ENCODE peak calls at places on chromosomes 3 and 15, in ten cellular contexts. One of them, this sample, is unnamed.
A peak's percentile ranks its signal among the peaks of the same experiment; 100 is the strongest.

GRCh38 chr3:37347941-37348340 is 173.6 kb upstream of the LRRFIP2 start:
- DNase-seq in posterior vena cava: no peak
- DNase-seq in ELR: no peak
- DNase-seq in uterus: no peak
- DNase-seq in kidney: no peak
- DNase-seq in breast epithelium: no peak
- DNase-seq in lung: no peak
- DNase-seq in stimulated activated naive CD4-positive, alpha-beta T cell: no peak
- DNase-seq in NCI-H1092 treated with DMSO at 0.1 percent for 48 hours: no peak
- DNase-seq in HEK293T: no peak
- DNase-seq in this sample: no peak

GRCh38 chr3:129399895-129400357 is 28.5 kb downstream of the EFCAB12 start:
- DNase-seq in posterior vena cava: no peak
- DNase-seq in ELR: peak; percentile 48
- DNase-seq in uterus: no peak
- DNase-seq in kidney: peak; percentile 49
- DNase-seq in breast epithelium: no peak
- DNase-seq in lung: no peak
- DNase-seq in stimulated activated naive CD4-positive, alpha-beta T cell: no peak
- DNase-seq in NCI-H1092 treated with DMSO at 0.1 percent for 48 hours: no peak
- DNase-seq in HEK293T: no peak
- DNase-seq in this sample: no peak

GRCh38 chr3:127788436-127788835 is 33.9 kb downstream of the MGLL start:
- DNase-seq in posterior vena cava: peak; percentile 40
- DNase-seq in ELR: no peak
- DNase-seq in uterus: no peak
- DNase-seq in kidney: no peak
- DNase-seq in breast epithelium: no peak
- DNase-seq in lung: no peak
- DNase-seq in stimulated activated naive CD4-positive, alpha-beta T cell: no peak
- DNase-seq in NCI-H1092 treated with DMSO at 0.1 percent for 48 hours: no peak
- DNase-seq in HEK293T: no peak
- DNase-seq in this sample: peak; percentile 51

GRCh38 chr15:34841220-34841841 is 46.0 kb upstream of the ACTC1 start:
- DNase-seq in posterior vena cava: no peak
- DNase-seq in ELR: peak; percentile 46
- DNase-seq in uterus: no peak
- DNase-seq in kidney: no peak
- DNase-seq in breast epithelium: no peak
- DNase-seq in lung: no peak
- DNase-seq in stimulated activated naive CD4-positive, alpha-beta T cell: no peak
- DNase-seq in NCI-H1092 treated with DMSO at 0.1 percent for 48 hours: no peak
- DNase-seq in HEK293T: no peak
- DNase-seq in this sample: no peak

GRCh38 chr3:170726976-170727661 is 141.2 kb upstream of the SLC7A14 start:
- DNase-seq in posterior vena cava: no peak
- DNase-seq in ELR: peak; percentile 97
- DNase-seq in uterus: no peak
- DNase-seq in kidney: no peak
- DNase-seq in breast epithelium: no peak
- DNase-seq in lung: no peak
- DNase-seq in stimulated activated naive CD4-positive, alpha-beta T cell: no peak
- DNase-seq in NCI-H1092 treated with DMSO at 0.1 percent for 48 hours: no peak
- DNase-seq in HEK293T: no peak
- DNase-seq in this sample: no peak

GRCh38 chr15:25557916-25558315 is 119.1 kb upstream of the UBE3A start:
- DNase-seq in posterior vena cava: no peak
- DNase-seq in ELR: no peak
- DNase-seq in uterus: no peak
- DNase-seq in kidney: no peak
- DNase-seq in breast epithelium: no peak
- DNase-seq in lung: no peak
- DNase-seq in stimulated activated naive CD4-positive, alpha-beta T cell: no peak
- DNase-seq in NCI-H1092 treated with DMSO at 0.1 percent for 48 hours: no peak
- DNase-seq in HEK293T: no peak
- DNase-seq in this sample: no peak

GRCh38 chr3:117688583-117688982 is 979.0 kb downstream of the TUSC7 start:
- DNase-seq in posterior vena cava: no peak
- DNase-seq in ELR: no peak
- DNase-seq in uterus: no peak
- DNase-seq in kidney: no peak
- DNase-seq in breast epithelium: no peak
- DNase-seq in lung: no peak
- DNase-seq in stimulated activated naive CD4-positive, alpha-beta T cell: no peak
- DNase-seq in NCI-H1092 treated with DMSO at 0.1 percent for 48 hours: peak; percentile 95
- DNase-seq in HEK293T: no peak
- DNase-seq in this sample: no peak

GRCh38 chr3:189488241-189488767 is 142.9 kb upstream of the TP63 start:
- DNase-seq in posterior vena cava: no peak
- DNase-seq in ELR: peak; percentile 94
- DNase-seq in uterus: no peak
- DNase-seq in kidney: no peak
- DNase-seq in breast epithelium: no peak
- DNase-seq in lung: no peak
- DNase-seq in stimulated activated naive CD4-positive, alpha-beta T cell: no peak
- DNase-seq in NCI-H1092 treated with DMSO at 0.1 percent for 48 hours: no peak
- DNase-seq in HEK293T: no peak
- DNase-seq in this sample: peak; percentile 37

GRCh38 chr15:85748729-85749128 is 46.0 kb downstream of the KLHL25 start:
- DNase-seq in posterior vena cava: peak; percentile 81
- DNase-seq in ELR: no peak
- DNase-seq in uterus: peak; percentile 27
- DNase-seq in kidney: peak; percentile 68
- DNase-seq in breast epithelium: peak; percentile 30
- DNase-seq in lung: no peak
- DNase-seq in stimulated activated naive CD4-positive, alpha-beta T cell: no peak
- DNase-seq in NCI-H1092 treated with DMSO at 0.1 percent for 48 hours: no peak
- DNase-seq in HEK293T: no peak
- DNase-seq in this sample: no peak

GRCh38 chr3:98359993-98360675 is 6.5 kb downstream of the OR5K4 start:
- DNase-seq in posterior vena cava: no peak
- DNase-seq in ELR: peak; percentile 28
- DNase-seq in uterus: no peak
- DNase-seq in kidney: no peak
- DNase-seq in breast epithelium: no peak
- DNase-seq in lung: no peak
- DNase-seq in stimulated activated naive CD4-positive, alpha-beta T cell: no peak
- DNase-seq in NCI-H1092 treated with DMSO at 0.1 percent for 48 hours: no peak
- DNase-seq in HEK293T: no peak
- DNase-seq in this sample: no peak

GRCh38 chr15:44735482-44736260 is 657 bp upstream of the TRIM69 start:
- DNase-seq in posterior vena cava: no peak
- DNase-seq in ELR: no peak
- DNase-seq in uterus: no peak
- DNase-seq in kidney: no peak
- DNase-seq in breast epithelium: no peak
- DNase-seq in lung: no peak
- DNase-seq in stimulated activated naive CD4-positive, alpha-beta T cell: peak; percentile 17
- DNase-seq in NCI-H1092 treated with DMSO at 0.1 percent for 48 hours: no peak
- DNase-seq in HEK293T: no peak
- DNase-seq in this sample: peak; percentile 71

GRCh38 chr3:171374661-171375285 is 85.4 kb downstream of the TNIK start:
- DNase-seq in posterior vena cava: no peak
- DNase-seq in ELR: peak; percentile 86
- DNase-seq in uterus: no peak
- DNase-seq in kidney: no peak
- DNase-seq in breast epithelium: no peak
- DNase-seq in lung: no peak
- DNase-seq in stimulated activated naive CD4-positive, alpha-beta T cell: no peak
- DNase-seq in NCI-H1092 treated with DMSO at 0.1 percent for 48 hours: no peak
- DNase-seq in HEK293T: no peak
- DNase-seq in this sample: no peak

GRCh38 chr3:171842864-171843511 is at the start of gene TMEM212:
- DNase-seq in posterior vena cava: no peak
- DNase-seq in ELR: peak; percentile 52
- DNase-seq in uterus: no peak
- DNase-seq in kidney: no peak
- DNase-seq in breast epithelium: no peak
- DNase-seq in lung: no peak
- DNase-seq in stimulated activated naive CD4-positive, alpha-beta T cell: no peak
- DNase-seq in NCI-H1092 treated with DMSO at 0.1 percent for 48 hours: no peak
- DNase-seq in HEK293T: no peak
- DNase-seq in this sample: no peak

GRCh38 chr3:108127301-108127988 is 36.6 kb upstream of the CD47 start:
- DNase-seq in posterior vena cava: no peak
- DNase-seq in ELR: no peak
- DNase-seq in uterus: no peak
- DNase-seq in kidney: no peak
- DNase-seq in breast epithelium: no peak
- DNase-seq in lung: no peak
- DNase-seq in stimulated activated naive CD4-positive, alpha-beta T cell: peak; percentile 81
- DNase-seq in NCI-H1092 treated with DMSO at 0.1 percent for 48 hours: no peak
- DNase-seq in HEK293T: no peak
- DNase-seq in this sample: no peak

GRCh38 chr3:57583544-57583943 is 13.6 kb downstream of the ARF4 start:
- DNase-seq in posterior vena cava: no peak
- DNase-seq in ELR: no peak
- DNase-seq in uterus: no peak
- DNase-seq in kidney: no peak
- DNase-seq in breast epithelium: no peak
- DNase-seq in lung: no peak
- DNase-seq in stimulated activated naive CD4-positive, alpha-beta T cell: no peak
- DNase-seq in NCI-H1092 treated with DMSO at 0.1 percent for 48 hours: no peak
- DNase-seq in HEK293T: no peak
- DNase-seq in this sample: no peak

GRCh38 chr3:149720918-149721317 is 31.4 kb downstream of the COMMD2 start:
- DNase-seq in posterior vena cava: no peak
- DNase-seq in ELR: no peak
- DNase-seq in uterus: no peak
- DNase-seq in kidney: no peak
- DNase-seq in breast epithelium: no peak
- DNase-seq in lung: no peak
- DNase-seq in stimulated activated naive CD4-positive, alpha-beta T cell: no peak
- DNase-seq in NCI-H1092 treated with DMSO at 0.1 percent for 48 hours: no peak
- DNase-seq in HEK293T: no peak
- DNase-seq in this sample: no peak

GRCh38 chr15:83845230-83845629 is 191.3 kb downstream of the ADAMTSL3 start:
- DNase-seq in posterior vena cava: no peak
- DNase-seq in ELR: peak; percentile 54
- DNase-seq in uterus: no peak
- DNase-seq in kidney: no peak
- DNase-seq in breast epithelium: no peak
- DNase-seq in lung: no peak
- DNase-seq in stimulated activated naive CD4-positive, alpha-beta T cell: no peak
- DNase-seq in NCI-H1092 treated with DMSO at 0.1 percent for 48 hours: no peak
- DNase-seq in HEK293T: no peak
- DNase-seq in this sample: no peak

GRCh38 chr3:81726735-81727134 is 34.7 kb downstream of the GBE1 start:
- DNase-seq in posterior vena cava: no peak
- DNase-seq in ELR: peak; percentile 92
- DNase-seq in uterus: no peak
- DNase-seq in kidney: no peak
- DNase-seq in breast epithelium: no peak
- DNase-seq in lung: no peak
- DNase-seq in stimulated activated naive CD4-positive, alpha-beta T cell: no peak
- DNase-seq in NCI-H1092 treated with DMSO at 0.1 percent for 48 hours: no peak
- DNase-seq in HEK293T: no peak
- DNase-seq in this sample: no peak

GRCh38 chr3:194951931-194952572 is 266.4 kb downstream of the FAM43A start:
- DNase-seq in posterior vena cava: no peak
- DNase-seq in ELR: no peak
- DNase-seq in uterus: no peak
- DNase-seq in kidney: no peak
- DNase-seq in breast epithelium: no peak
- DNase-seq in lung: no peak
- DNase-seq in stimulated activated naive CD4-positive, alpha-beta T cell: no peak
- DNase-seq in NCI-H1092 treated with DMSO at 0.1 percent for 48 hours: no peak
- DNase-seq in HEK293T: no peak
- DNase-seq in this sample: no peak

This sample was measured in psoas muscle.